ENCODE peak calls at places on chromosomes 5 and 9, in nine cellular contexts. One of them, this sample, is unnamed.

GRCh38 chr9:99825158-99826046 is 3.7 kb downstream of the NR4A3 start:
- DNase-seq in activated gamma-delta T cell treated with Interleukin-2 at 50 U/mL for 16 hours: no peak
- DNase-seq in skeletal muscle cell: no peak
- DNase-seq in SW480: no peak
- DNase-seq in RWPE1: no peak
- DNase-seq in T-helper 2 cell: no peak
- DNase-seq in iris pigment epithelial cell: no peak
- DNase-seq in neural crest cell: peak
- DNase-seq in ovary: no peak
- DNase-seq in this sample: no peak

GRCh38 chr9:115964710-115965347 is 188.8 kb upstream of the PAPPA start:
- DNase-seq in RWPE1: no peak
- DNase-seq in iris pigment epithelial cell: no peak
- DNase-seq in skeletal muscle cell: no peak
- DNase-seq in T-helper 2 cell: no peak
- DNase-seq in ovary: no peak
- DNase-seq in SW480: no peak
- DNase-seq in activated gamma-delta T cell treated with Interleukin-2 at 50 U/mL for 16 hours: no peak
- DNase-seq in neural crest cell: no peak
- DNase-seq in this sample: no peak

GRCh38 chr9:29208670-29209069 is 1635.4 kb upstream of the C9orf72 start:
- DNase-seq in skeletal muscle cell: no peak
- DNase-seq in T-helper 2 cell: no peak
- DNase-seq in ovary: no peak
- DNase-seq in RWPE1: no peak
- DNase-seq in neural crest cell: no peak
- DNase-seq in iris pigment epithelial cell: no peak
- DNase-seq in SW480: no peak
- DNase-seq in activated gamma-delta T cell treated with Interleukin-2 at 50 U/mL for 16 hours: no peak
- DNase-seq in this sample: peak

GRCh38 chr9:112025886-112026285 is 129.3 kb downstream of the UGCG start:
- DNase-seq in iris pigment epithelial cell: no peak
- DNase-seq in activated gamma-delta T cell treated with Interleukin-2 at 50 U/mL for 16 hours: no peak
- DNase-seq in T-helper 2 cell: no peak
- DNase-seq in SW480: no peak
- DNase-seq in ovary: no peak
- DNase-seq in skeletal muscle cell: no peak
- DNase-seq in neural crest cell: no peak
- DNase-seq in RWPE1: no peak
- DNase-seq in this sample: no peak

GRCh38 chr5:179275941-179276837 is 69.1 kb downstream of the ADAMTS2 start:
- DNase-seq in iris pigment epithelial cell: peak
- DNase-seq in ovary: peak
- DNase-seq in T-helper 2 cell: no peak
- DNase-seq in neural crest cell: no peak
- DNase-seq in activated gamma-delta T cell treated with Interleukin-2 at 50 U/mL for 16 hours: no peak
- DNase-seq in RWPE1: no peak
- DNase-seq in SW480: no peak
- DNase-seq in skeletal muscle cell: peak
- DNase-seq in this sample: no peak

GRCh38 chr5:171422902-171423663 is 3.6 kb downstream of the FGF18 start:
- DNase-seq in ovary: no peak
- DNase-seq in T-helper 2 cell: no peak
- DNase-seq in skeletal muscle cell: no peak
- DNase-seq in activated gamma-delta T cell treated with Interleukin-2 at 50 U/mL for 16 hours: no peak
- DNase-seq in RWPE1: no peak
- DNase-seq in SW480: no peak
- DNase-seq in iris pigment epithelial cell: no peak
- DNase-seq in neural crest cell: no peak
- DNase-seq in this sample: no peak

GRCh38 chr5:142587354-142587965 is 98.4 kb downstream of the FGF1 start:
- DNase-seq in iris pigment epithelial cell: peak
- DNase-seq in ovary: no peak
- DNase-seq in T-helper 2 cell: no peak
- DNase-seq in SW480: no peak
- DNase-seq in neural crest cell: peak
- DNase-seq in activated gamma-delta T cell treated with Interleukin-2 at 50 U/mL for 16 hours: peak
- DNase-seq in skeletal muscle cell: no peak
- DNase-seq in RWPE1: no peak
- DNase-seq in this sample: peak

GRCh38 chr9:37676411-37676830 is 25.7 kb downstream of the FRMPD1 start:
- DNase-seq in RWPE1: no peak
- DNase-seq in ovary: no peak
- DNase-seq in T-helper 2 cell: no peak
- DNase-seq in activated gamma-delta T cell treated with Interleukin-2 at 50 U/mL for 16 hours: no peak
- DNase-seq in skeletal muscle cell: peak
- DNase-seq in SW480: peak
- DNase-seq in iris pigment epithelial cell: no peak
- DNase-seq in neural crest cell: no peak
- DNase-seq in this sample: peak

GRCh38 chr5:139650031-139650688 is 2.0 kb downstream of the CXXC5 start:
- DNase-seq in neural crest cell: peak
- DNase-seq in SW480: no peak
- DNase-seq in skeletal muscle cell: no peak
- DNase-seq in ovary: no peak
- DNase-seq in T-helper 2 cell: no peak
- DNase-seq in activated gamma-delta T cell treated with Interleukin-2 at 50 U/mL for 16 hours: no peak
- DNase-seq in iris pigment epithelial cell: no peak
- DNase-seq in RWPE1: no peak
- DNase-seq in this sample: peak

GRCh38 chr9:127793093-127793708 is 7.4 kb downstream of the CDK9 start:
- DNase-seq in iris pigment epithelial cell: no peak
- DNase-seq in SW480: no peak
- DNase-seq in T-helper 2 cell: no peak
- DNase-seq in RWPE1: no peak
- DNase-seq in activated gamma-delta T cell treated with Interleukin-2 at 50 U/mL for 16 hours: no peak
- DNase-seq in neural crest cell: no peak
- DNase-seq in skeletal muscle cell: no peak
- DNase-seq in ovary: peak
- DNase-seq in this sample: no peak

GRCh38 chr5:147892696-147893296 is 13.5 kb downstream of the C5orf46 start:
- DNase-seq in neural crest cell: no peak
- DNase-seq in RWPE1: peak
- DNase-seq in T-helper 2 cell: no peak
- DNase-seq in skeletal muscle cell: no peak
- DNase-seq in activated gamma-delta T cell treated with Interleukin-2 at 50 U/mL for 16 hours: no peak
- DNase-seq in iris pigment epithelial cell: peak
- DNase-seq in ovary: no peak
- DNase-seq in SW480: no peak
- DNase-seq in this sample: no peak

GRCh38 chr5:62268239-62268638 is 37.8 kb upstream of the KIF2A start:
- DNase-seq in skeletal muscle cell: no peak
- DNase-seq in RWPE1: peak
- DNase-seq in neural crest cell: no peak
- DNase-seq in iris pigment epithelial cell: no peak
- DNase-seq in ovary: no peak
- DNase-seq in SW480: peak
- DNase-seq in T-helper 2 cell: no peak
- DNase-seq in activated gamma-delta T cell treated with Interleukin-2 at 50 U/mL for 16 hours: no peak
- DNase-seq in this sample: no peak

This sample was measured in pons.